ENCODE peak calls at places on chromosomes 2 and 18, in five cellular contexts. J, K, N, G and V are unnamed samples.

GRCh38 chr18:73945130-73945792 is 202.4 kb downstream of the FBXO15 start:
- DNase-seq in J (no peak), K (no peak), N (no peak), G (no peak), V (no peak)

GRCh38 chr18:9826666-9827065 is 59.1 kb upstream of the TXNDC2 start:
- DNase-seq in J (no peak), K (no peak), N (no peak), G (no peak), V (no peak)

GRCh38 chr2:139924070-139924469 is 1143.9 kb upstream of the NXPH2 start:
- DNase-seq in J (no peak), K (no peak), N (no peak), G (no peak), V (no peak)

GRCh38 chr2:172447811-172448493 is 20.6 kb downstream of the ITGA6 start:
- DNase-seq in J (no peak), K (no peak), N (no peak), G (no peak), V (no peak)

GRCh38 chr2:36507408-36507812 is 90.6 kb downstream of the FEZ2 start:
- DNase-seq in J (no peak), K (no peak), N (peak), G (peak), V (peak)

GRCh38 chr2:55054476-55054875 is 4.2 kb upstream of the RTN4 start:
- DNase-seq in J (no peak), K (no peak), N (peak), G (no peak), V (no peak)

GRCh38 chr2:186991766-186992417 is 142.9 kb upstream of the ZSWIM2 start:
- DNase-seq in J (no peak), K (no peak), N (no peak), G (no peak), V (peak)

GRCh38 chr2:25052948-25053477 is 11.1 kb downstream of the EFR3B start:
- DNase-seq in J (no peak), K (no peak), N (no peak), G (no peak), V (no peak)

GRCh38 chr18:70373062-70373519 is 84.2 kb downstream of the SOCS6 start:
- DNase-seq in J (no peak), K (peak), N (no peak), G (no peak), V (peak)

GRCh38 chr18:24089626-24090337 is 49.1 kb upstream of the CABYR start:
- DNase-seq in J (no peak), K (no peak), N (no peak), G (no peak), V (no peak)

GRCh38 chr18:10010611-10011015 is 96.8 kb downstream of the VAPA start:
- DNase-seq in J (peak), K (peak), N (no peak), G (no peak), V (peak)

GRCh38 chr2:126881591-126881990 is 17.1 kb upstream of the TEX51 start:
- DNase-seq in J (no peak), K (no peak), N (no peak), G (no peak), V (no peak)

GRCh38 chr2:238239552-238239871 is 326 bp downstream of the HES6 start:
- DNase-seq in J (no peak), K (no peak), N (peak), G (peak), V (no peak)

GRCh38 chr2:236715077-236715476 is 145.5 kb downstream of the ACKR3 start:
- DNase-seq in J (no peak), K (no peak), N (no peak), G (no peak), V (peak)